ENCODE peak calls at places on chromosome 13, in seven cellular contexts. O is K562, J is HCT116, T is A549, W is GM12878, E is H1, D is HepG2. V is an unnamed sample.

GRCh38 chr13:74683411-74683810 is 549.2 kb upstream of the KLF12 start:
- DNase-seq in O (no peak), J (no peak), T (no peak), W (no peak), E (no peak), D (peak), V (no peak)

GRCh38 chr13:73782781-73783180 is 351.4 kb downstream of the KLF12 start:
- DNase-seq in O (no peak), J (no peak), T (no peak), W (no peak), E (no peak), D (peak), V (peak)

GRCh38 chr13:103036268-103036667 is 29.9 kb downstream of the SLC10A2 start:
- DNase-seq in O (no peak), J (no peak), T (no peak), W (no peak), E (no peak), D (no peak), V (no peak)

GRCh38 chr13:51243832-51244231 is 21.6 kb downstream of the FAM124A start:
- DNase-seq in O (no peak), J (no peak), T (no peak), W (no peak), E (peak), D (no peak), V (no peak)

GRCh38 chr13:34591801-34592454 is 350.1 kb upstream of the NBEA start:
- DNase-seq in O (no peak), J (no peak), T (no peak), W (no peak), E (no peak), D (no peak), V (no peak)

GRCh38 chr13:105569816-105570215 is 965.6 kb downstream of the EFNB2 start:
- DNase-seq in O (no peak), J (no peak), T (no peak), W (no peak), E (no peak), D (no peak), V (no peak)

GRCh38 chr13:99471231-99472202 is 29.8 kb upstream of the TM9SF2 start:
- DNase-seq in O (no peak), J (no peak), T (no peak), W (no peak), E (no peak), D (no peak), V (peak)

GRCh38 chr13:59318320-59318930 is 845.3 kb downstream of the DIAPH3 start:
- DNase-seq in O (peak), J (peak), T (peak), W (peak), E (peak), D (peak), V (peak)

GRCh38 chr13:21638319-21639282 is 32.3 kb upstream of the FGF9 start:
- DNase-seq in O (peak), J (no peak), T (peak), W (no peak), E (no peak), D (no peak), V (peak)

GRCh38 chr13:99353836-99354235 is 46.6 kb upstream of the GPR183 start:
- DNase-seq in O (no peak), J (no peak), T (no peak), W (no peak), E (no peak), D (no peak), V (peak)

GRCh38 chr13:21060063-21060826 is 1.1 kb downstream of the LATS2 start:
- DNase-seq in O (no peak), J (no peak), T (no peak), W (no peak), E (no peak), D (no peak), V (peak)

GRCh38 chr13:42969558-42970172 is 22.4 kb downstream of the EPSTI1 start:
- DNase-seq in O (peak), J (peak), T (peak), W (no peak), E (no peak), D (peak), V (peak)

GRCh38 chr13:110415669-110416068 is 108.6 kb downstream of the COL4A2 start:
- DNase-seq in O (no peak), J (peak), T (peak), W (no peak), E (peak), D (peak), V (peak)

GRCh38 chr13:76928456-76928855 is 19.9 kb upstream of the ACOD1 start:
- DNase-seq in O (no peak), J (no peak), T (no peak), W (no peak), E (no peak), D (no peak), V (peak)

GRCh38 chr13:99542788-99543406 is 41.6 kb downstream of the TM9SF2 start:
- DNase-seq in O (no peak), J (no peak), T (no peak), W (peak), E (no peak), D (no peak), V (no peak)

GRCh38 chr13:98834254-98834960 is 81.9 kb upstream of the SLC15A1 start:
- DNase-seq in O (no peak), J (no peak), T (no peak), W (no peak), E (no peak), D (no peak), V (no peak)

GRCh38 chr13:31950121-31950810 is 81.3 kb upstream of the FRY start:
- DNase-seq in O (no peak), J (no peak), T (no peak), W (no peak), E (no peak), D (no peak), V (no peak)

GRCh38 chr13:78183737-78184136 is 265.1 kb upstream of the EDNRB start:
- DNase-seq in O (no peak), J (no peak), T (no peak), W (no peak), E (no peak), D (no peak), V (peak)

GRCh38 chr13:41061075-41061913 is at the start of gene WBP4:
- DNase-seq in O (peak), J (peak), T (peak), W (peak), E (peak), D (peak), V (peak)
- TF ChIP-seq POLR2A in O (peak), J (peak), T (peak), W (peak), E (peak), D (peak), V (peak)

GRCh38 chr13:107554355-107554905 is 660.9 kb downstream of the LIG4 start:
- DNase-seq in O (no peak), J (no peak), T (no peak), W (no peak), E (no peak), D (no peak), V (peak)

GRCh38 chr13:107551521-107551920 is 663.8 kb downstream of the LIG4 start:
- DNase-seq in O (no peak), J (no peak), T (no peak), W (no peak), E (no peak), D (no peak), V (no peak)

DNA sequence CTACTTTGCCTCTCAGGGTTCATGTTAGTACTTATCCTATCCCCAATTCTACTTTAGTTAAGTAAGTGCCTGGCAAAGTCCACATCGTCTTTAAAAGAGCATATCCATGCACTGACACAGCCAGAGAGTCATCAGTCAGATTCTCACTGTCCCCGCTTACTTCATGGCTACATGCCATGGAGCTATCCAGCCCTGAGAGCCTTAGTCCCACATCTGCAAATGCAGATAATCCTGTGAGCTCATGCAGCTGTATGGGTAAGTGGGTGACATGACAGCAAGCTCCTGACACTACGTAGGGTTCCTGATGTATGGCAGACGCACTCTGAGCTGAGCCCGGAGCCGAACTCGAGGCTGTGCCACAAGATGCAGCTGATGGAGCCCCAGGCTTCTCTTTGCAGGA is 661.5 kb downstream of the LIG4 start:
- DNase-seq in O (no peak), J (no peak), T (no peak), W (no peak), E (no peak), D (no peak), V (peak)
- TF ChIP-seq CEBPB in O (no peak), J (no peak), T (no peak), W (no peak), E (no peak), D (no peak), V (no peak)

GRCh38 chr13:46142692-46143238 is 37.9 kb upstream of the CPB2 start:
- DNase-seq in O (no peak), J (no peak), T (no peak), W (no peak), E (no peak), D (peak), V (no peak)

GRCh38 chr13:46145950-46146349 is 36.0 kb downstream of the LCP1 start:
- DNase-seq in O (no peak), J (no peak), T (no peak), W (no peak), E (no peak), D (no peak), V (no peak)

GRCh38 chr13:46140044-46140443 is 35.2 kb upstream of the CPB2 start:
- DNase-seq in O (no peak), J (no peak), T (no peak), W (no peak), E (no peak), D (no peak), V (no peak)

GRCh38 chr13:46146898-46147297 is 35.1 kb downstream of the LCP1 start:
- DNase-seq in O (no peak), J (no peak), T (no peak), W (no peak), E (no peak), D (peak), V (no peak)

DNA sequence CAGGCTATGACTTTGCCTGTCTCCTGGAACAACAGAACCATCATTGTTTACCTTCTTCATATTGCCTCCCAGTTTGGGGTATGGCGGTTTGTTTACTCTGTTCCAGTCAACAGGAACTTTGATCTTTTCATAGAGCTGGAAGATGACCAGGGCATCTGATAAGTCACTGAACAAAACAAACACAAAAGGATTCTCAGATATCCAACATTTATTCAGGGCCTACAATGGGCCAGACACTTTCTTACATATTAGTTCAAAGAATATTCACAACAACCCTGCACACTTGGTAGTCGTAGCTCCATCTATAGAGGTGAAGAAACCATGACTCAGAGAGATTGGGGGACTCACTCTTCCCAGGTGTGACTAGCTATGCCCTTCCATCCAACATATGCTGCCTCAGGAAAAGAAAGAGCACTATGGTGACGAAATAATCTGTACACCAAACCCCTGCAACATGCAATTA is 38.4 kb upstream of the CPB2 start:
- DNase-seq in O (no peak), J (no peak), T (no peak), W (no peak), E (no peak), D (peak), V (no peak)
- TF ChIP-seq POLR2A in O (no peak), J (no peak), T (no peak), W (peak), E (no peak), D (no peak), V (no peak)

GRCh38 chr13:71801781-71802180 is 65.2 kb downstream of the DACH1 start:
- DNase-seq in O (no peak), J (no peak), T (no peak), W (no peak), E (no peak), D (no peak), V (no peak)
- TF ChIP-seq CEBPB in O (no peak), J (no peak), T (no peak), W (no peak), E (no peak), D (no peak), V (no peak)